ENCODE peak calls at places on chromosome 9, in eight cellular contexts. G is K562, Q is cardiac fibroblast, P is nephron progenitor cell, J is WERI-Rb-1, S is fibroblast of the aortic adventitia, F is choroid plexus epithelial cell, T is cardiac muscle cell. X is an unnamed sample.

GRCh38 chr9:93419023-93419422 is 32.5 kb upstream of the FAM120A start:
- DNase-seq in G (no peak), Q (no peak), P (no peak), J (no peak), S (no peak), F (no peak), T (no peak), X (no peak)

GRCh38 chr9:104983491-104983890 is 55.5 kb upstream of the ABCA1 start:
- DNase-seq in G (no peak), Q (no peak), P (no peak), J (no peak), S (no peak), F (no peak), T (no peak), X (no peak)

GRCh38 chr9:134314039-134314949 is 12.0 kb upstream of the RXRA start:
- DNase-seq in G (no peak), Q (no peak), P (peak), J (no peak), S (no peak), F (no peak), T (no peak), X (no peak)

GRCh38 chr9:708556-709432 is 132.7 kb upstream of the DMRT1 start:
- DNase-seq in G (no peak), Q (no peak), P (no peak), J (no peak), S (peak), F (no peak), T (peak), X (no peak)

GRCh38 chr9:13750061-13750460 is 470.6 kb upstream of the MPDZ start:
- DNase-seq in G (no peak), Q (peak), P (no peak), J (no peak), S (peak), F (peak), T (no peak), X (no peak)

GRCh38 chr9:72294952-72295351 is 70.1 kb downstream of the ZFAND5 start:
- DNase-seq in G (no peak), Q (peak), P (no peak), J (no peak), S (peak), F (no peak), T (no peak), X (no peak)

GRCh38 chr9:81622471-81623245 is 66.7 kb downstream of the TLE1 start:
- DNase-seq in G (no peak), Q (no peak), P (no peak), J (no peak), S (no peak), F (no peak), T (no peak), X (no peak)

GRCh38 chr9:98860871-98861293 is 53.4 kb downstream of the GALNT12 start:
- DNase-seq in G (no peak), Q (peak), P (no peak), J (peak), S (peak), F (peak), T (peak), X (no peak)

GRCh38 chr9:27487128-27487527 is 37.0 kb upstream of the IFNK start:
- DNase-seq in G (no peak), Q (no peak), P (no peak), J (no peak), S (no peak), F (peak), T (no peak), X (no peak)

GRCh38 chr9:91723420-91724067 is 226.5 kb downstream of the ROR2 start:
- DNase-seq in G (no peak), Q (no peak), P (no peak), J (no peak), S (no peak), F (no peak), T (no peak), X (no peak)

GRCh38 chr9:96620832-96621269 is 1.2 kb upstream of the CDC14B start:
- DNase-seq in G (no peak), Q (peak), P (peak), J (no peak), S (no peak), F (peak), T (peak), X (no peak)

GRCh38 chr9:75083188-75083976 is 4.6 kb downstream of the NMRK1 start:
- DNase-seq in G (peak), Q (no peak), P (peak), J (no peak), S (no peak), F (peak), T (peak), X (no peak)

GRCh38 chr9:130817862-130818261 is 17.2 kb upstream of the ABL1 start:
- DNase-seq in G (no peak), Q (no peak), P (no peak), J (no peak), S (no peak), F (no peak), T (no peak), X (no peak)

GRCh38 chr9:106708147-106708838 is 154.7 kb upstream of the ZNF462 start:
- DNase-seq in G (no peak), Q (peak), P (no peak), J (no peak), S (no peak), F (peak), T (no peak), X (no peak)

GRCh38 chr9:129823163-129823933 is 588 bp downstream of the TOR1A start:
- DNase-seq in G (peak), Q (peak), P (peak), J (peak), S (peak), F (peak), T (peak), X (peak)

GRCh38 chr9:13786131-13786530 is 506.6 kb upstream of the MPDZ start:
- DNase-seq in G (no peak), Q (peak), P (no peak), J (no peak), S (peak), F (peak), T (no peak), X (no peak)

GRCh38 chr9:125659201-125659840 is 47.7 kb downstream of the MAPKAP1 start:
- DNase-seq in G (no peak), Q (no peak), P (no peak), J (no peak), S (peak), F (no peak), T (no peak), X (no peak)

GRCh38 chr9:18989097-18989496 is 43.9 kb downstream of the SAXO1 start:
- DNase-seq in G (no peak), Q (no peak), P (no peak), J (no peak), S (no peak), F (no peak), T (no peak), X (no peak)

GRCh38 chr9:134433101-134433500 is 106.8 kb downstream of the RXRA start:
- DNase-seq in G (no peak), Q (peak), P (no peak), J (no peak), S (peak), F (peak), T (no peak), X (no peak)

GRCh38 chr9:91515074-91515687 is 91.5 kb upstream of the NFIL3 start:
- DNase-seq in G (peak), Q (peak), P (no peak), J (no peak), S (peak), F (peak), T (no peak), X (peak)

GRCh38 chr9:103999375-104000062 is 94.6 kb upstream of the SMC2 start:
- DNase-seq in G (no peak), Q (no peak), P (no peak), J (no peak), S (no peak), F (no peak), T (no peak), X (peak)

GRCh38 chr9:134062461-134063087 is 5.3 kb downstream of the BRD3 start:
- DNase-seq in G (no peak), Q (no peak), P (no peak), J (no peak), S (no peak), F (no peak), T (no peak), X (no peak)

GRCh38 chr9:34457266-34458012 is 931 bp downstream of the FAM219A start:
- DNase-seq in G (peak), Q (peak), P (peak), J (peak), S (peak), F (peak), T (peak), X (peak)

GRCh38 chr9:113298311-113298710 is 4.9 kb downstream of the RNF183 start:
- DNase-seq in G (no peak), Q (no peak), P (no peak), J (peak), S (no peak), F (no peak), T (no peak), X (no peak)

GRCh38 chr9:135801070-135801469 is 99.1 kb downstream of the KCNT1 start:
- DNase-seq in G (no peak), Q (no peak), P (no peak), J (no peak), S (no peak), F (no peak), T (no peak), X (no peak)

GRCh38 chr9:135805422-135806022 is 101.8 kb downstream of the CAMSAP1 start:
- DNase-seq in G (no peak), Q (no peak), P (no peak), J (no peak), S (no peak), F (no peak), T (no peak), X (no peak)

GRCh38 chr9:135803441-135803840 is 101.5 kb downstream of the KCNT1 start:
- DNase-seq in G (no peak), Q (no peak), P (no peak), J (no peak), S (no peak), F (no peak), T (no peak), X (no peak)

GRCh38 chr9:135802876-135803419 is 101.0 kb downstream of the KCNT1 start:
- DNase-seq in G (no peak), Q (no peak), P (no peak), J (peak), S (no peak), F (no peak), T (no peak), X (no peak)

DNA sequence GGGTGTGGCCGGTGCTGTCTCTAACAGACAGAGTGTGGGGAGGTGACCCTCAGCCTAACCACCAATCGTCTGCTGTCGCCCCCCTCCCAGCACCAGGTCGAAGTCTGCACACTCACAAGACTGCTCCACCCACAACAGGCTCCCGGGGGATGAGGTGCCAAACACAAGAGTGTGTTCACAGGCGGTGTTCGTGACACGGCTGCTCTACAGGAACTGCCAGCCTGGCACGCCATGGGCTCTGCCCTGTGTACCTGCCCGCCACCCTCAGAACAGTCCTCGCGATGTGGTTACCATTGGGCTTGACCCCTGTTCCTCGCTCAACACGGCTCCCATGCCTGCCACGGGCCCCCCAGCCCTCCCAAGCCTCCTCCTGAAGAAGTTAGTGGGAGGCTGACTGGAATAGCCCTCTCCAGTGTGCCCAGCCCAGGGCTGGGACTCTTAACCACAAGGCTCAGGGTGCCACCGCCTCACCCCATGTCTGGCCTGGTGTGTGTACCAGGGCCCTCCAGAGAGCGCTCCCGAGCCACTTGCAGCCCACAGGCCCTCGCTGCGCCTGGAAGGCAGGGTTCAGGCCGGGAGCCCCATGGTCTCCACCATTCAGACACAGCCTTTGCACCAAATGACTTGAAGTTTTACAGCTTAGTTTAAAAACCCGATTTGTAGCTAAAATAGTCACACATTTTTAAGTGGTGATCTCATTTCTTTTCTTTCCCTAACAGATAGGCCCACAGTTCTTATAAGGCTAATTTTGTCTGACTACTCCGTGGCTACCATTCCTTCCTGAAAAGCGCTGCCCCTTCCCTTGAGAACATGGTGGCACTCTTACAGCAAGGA is 102.5 kb downstream of the CAMSAP1 start:
- DNase-seq in G (peak), Q (no peak), P (no peak), J (no peak), S (peak), F (peak), T (no peak), X (no peak)
- TF ChIP-seq CTCF in G (peak), Q (no peak), P (no peak), J (peak), S (no peak), F (peak), T (no peak), X (no peak)

DNA sequence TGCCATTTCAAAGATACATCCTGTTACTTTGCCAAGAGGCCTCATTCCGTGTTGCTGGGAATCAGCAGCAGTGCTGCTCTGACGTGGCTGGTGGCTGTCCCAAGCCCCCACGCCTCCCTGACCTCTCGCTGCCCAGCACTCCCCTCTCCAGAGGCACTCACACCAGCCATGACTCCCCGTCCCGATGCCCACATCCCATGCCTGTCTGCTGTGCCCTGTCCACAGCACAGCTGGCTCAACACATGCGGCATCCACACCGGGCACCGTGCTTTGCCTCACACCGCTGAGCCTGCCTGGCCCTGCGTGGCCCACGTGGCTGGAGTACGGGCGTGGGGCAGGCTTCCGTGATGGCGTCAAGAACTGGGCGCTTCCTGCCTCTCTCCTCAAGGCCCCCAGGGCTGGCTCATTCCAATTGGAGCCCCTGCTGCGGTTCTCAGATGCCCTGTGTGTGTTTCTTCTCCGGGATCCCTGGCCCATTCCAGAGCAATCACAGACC is 7.8 kb upstream of the LCN1 start:
- DNase-seq in G (no peak), Q (peak), P (no peak), J (no peak), S (no peak), F (no peak), T (no peak), X (no peak)
- TF ChIP-seq CTCF in G (no peak), Q (no peak), P (no peak), J (no peak), S (no peak), F (no peak), T (no peak), X (no peak)

DNA sequence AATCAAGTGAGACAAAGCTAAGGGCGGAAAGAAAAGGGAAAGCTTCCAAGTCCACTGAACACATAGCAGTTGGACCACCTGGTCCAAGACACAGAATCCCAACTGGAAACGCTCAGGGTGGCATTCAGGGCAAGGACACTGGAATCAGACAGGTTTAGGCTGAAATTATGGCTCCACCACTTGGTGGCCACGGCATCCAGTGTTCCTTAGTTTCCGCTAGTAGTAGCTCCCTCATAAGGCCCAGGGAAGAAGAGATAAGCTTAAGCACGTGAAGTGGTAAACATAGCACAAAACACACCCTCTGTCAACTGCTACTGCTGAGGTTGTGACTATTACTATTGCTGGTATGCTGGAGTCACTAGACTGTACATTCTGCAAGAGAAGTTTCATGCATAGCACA is 209.4 kb downstream of the GLIS3 start:
- DNase-seq in G (no peak), Q (no peak), P (no peak), J (peak), S (no peak), F (no peak), T (no peak), X (no peak)
- TF ChIP-seq CTCF in G (no peak), Q (no peak), P (no peak), J (peak), S (no peak), F (peak), T (no peak), X (no peak)

DNA sequence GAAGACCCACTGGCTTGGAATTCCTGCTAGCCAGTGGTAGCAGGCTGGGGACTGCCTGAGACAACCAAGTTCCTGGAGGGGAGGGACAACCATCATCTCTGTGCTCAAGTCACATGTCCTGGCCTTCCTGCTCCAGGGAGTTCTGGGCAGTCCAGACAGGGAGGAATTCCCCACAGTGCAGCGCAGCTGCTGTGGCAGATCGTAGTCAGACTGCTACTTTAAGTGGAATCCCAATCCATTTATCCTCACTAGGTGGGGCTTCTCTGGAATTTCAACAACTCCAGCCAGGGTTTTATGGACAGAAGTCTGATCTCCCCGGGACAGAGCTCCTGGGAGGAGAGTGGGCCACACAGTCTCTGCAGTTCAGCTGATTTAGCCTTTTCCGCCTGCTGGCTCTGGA is 20.9 kb upstream of the OR5C1 start:
- DNase-seq in G (no peak), Q (no peak), P (no peak), J (no peak), S (no peak), F (no peak), T (no peak), X (no peak)
- TF ChIP-seq CTCF in G (no peak), Q (no peak), P (no peak), J (no peak), S (no peak), F (no peak), T (no peak), X (no peak)

GRCh38 chr9:136502940-136503550 is 20.2 kb upstream of the SEC16A start:
- DNase-seq in G (no peak), Q (no peak), P (no peak), J (no peak), S (no peak), F (no peak), T (no peak), X (no peak)
- TF ChIP-seq CTCF in G (no peak), Q (no peak), P (no peak), J (peak), S (no peak), F (peak), T (no peak), X (no peak)

GRCh38 chr9:37921546-37922300 is 17.8 kb upstream of the SLC25A51 start:
- DNase-seq in G (no peak), Q (no peak), P (no peak), J (no peak), S (peak), F (no peak), T (no peak), X (no peak)
- TF ChIP-seq CTCF in G (no peak), Q (no peak), P (no peak), J (no peak), S (no peak), F (no peak), T (no peak), X (no peak)

X was measured in GM13976.